ENCODE peak calls at places on chromosomes 1 and 21, in six cellular contexts. One of them, this sample, is unnamed.

GRCh38 chr1:9294440-9294773 is 1.7 kb downstream of the SPSB1 start:
- DNase-seq in mammary epithelial cell: peak; percentile 89
- DNase-seq in epithelial cell of esophagus: peak; percentile 84
- DNase-seq in BE2C: no peak
- DNase-seq in aorta: peak; percentile 75
- DNase-seq in fibroblast of mammary gland: peak; percentile 93
- DNase-seq in this sample: no peak

GRCh38 chr21:38921511-38922215 is 115.9 kb downstream of the ETS2 start:
- DNase-seq in mammary epithelial cell: no peak
- DNase-seq in epithelial cell of esophagus: no peak
- DNase-seq in BE2C: no peak
- DNase-seq in aorta: no peak
- DNase-seq in fibroblast of mammary gland: peak; percentile 73
- DNase-seq in this sample: no peak

GRCh38 chr1:108704501-108704900 is 8.2 kb upstream of the FNDC7 start:
- DNase-seq in mammary epithelial cell: peak; percentile 76
- DNase-seq in epithelial cell of esophagus: peak; percentile 82
- DNase-seq in BE2C: no peak
- DNase-seq in aorta: no peak
- DNase-seq in fibroblast of mammary gland: peak; percentile 86
- DNase-seq in this sample: peak; percentile 28

GRCh38 chr1:220808501-220809186 is 21.9 kb downstream of the MTARC1 start:
- DNase-seq in mammary epithelial cell: peak; percentile 81
- DNase-seq in epithelial cell of esophagus: peak; percentile 18
- DNase-seq in BE2C: no peak
- DNase-seq in aorta: no peak
- DNase-seq in fibroblast of mammary gland: no peak
- DNase-seq in this sample: no peak

GRCh38 chr21:32137266-32137665 is 141.6 kb downstream of the MIS18A start:
- DNase-seq in mammary epithelial cell: no peak
- DNase-seq in epithelial cell of esophagus: no peak
- DNase-seq in BE2C: no peak
- DNase-seq in aorta: no peak
- DNase-seq in fibroblast of mammary gland: no peak
- DNase-seq in this sample: no peak

GRCh38 chr1:22712502-22713271 is 2.0 kb downstream of the EPHB2 start:
- DNase-seq in mammary epithelial cell: no peak
- DNase-seq in epithelial cell of esophagus: peak; percentile 27
- DNase-seq in BE2C: no peak
- DNase-seq in aorta: no peak
- DNase-seq in fibroblast of mammary gland: peak; percentile 57
- DNase-seq in this sample: no peak

GRCh38 chr1:151043163-151043562 is 4.4 kb upstream of the C1orf56 start:
- DNase-seq in mammary epithelial cell: no peak
- DNase-seq in epithelial cell of esophagus: no peak
- DNase-seq in BE2C: no peak
- DNase-seq in aorta: no peak
- DNase-seq in fibroblast of mammary gland: no peak
- DNase-seq in this sample: no peak

GRCh38 chr1:199279107-199279506 is 640.3 kb downstream of the PTPRC start:
- DNase-seq in mammary epithelial cell: peak; percentile 20
- DNase-seq in epithelial cell of esophagus: peak; percentile 51
- DNase-seq in BE2C: no peak
- DNase-seq in aorta: no peak
- DNase-seq in fibroblast of mammary gland: peak; percentile 23
- DNase-seq in this sample: no peak

GRCh38 chr1:184559117-184559713 is 172.4 kb downstream of the C1orf21 start:
- DNase-seq in mammary epithelial cell: no peak
- DNase-seq in epithelial cell of esophagus: no peak
- DNase-seq in BE2C: no peak
- DNase-seq in aorta: no peak
- DNase-seq in fibroblast of mammary gland: no peak
- DNase-seq in this sample: no peak

GRCh38 chr1:109187127-109187526 is 26.6 kb upstream of the SARS1 start:
- DNase-seq in mammary epithelial cell: no peak
- DNase-seq in epithelial cell of esophagus: no peak
- DNase-seq in BE2C: no peak
- DNase-seq in aorta: no peak
- DNase-seq in fibroblast of mammary gland: no peak
- DNase-seq in this sample: no peak

GRCh38 chr1:21573971-21574458 is 64.8 kb downstream of the ALPL start:
- DNase-seq in mammary epithelial cell: peak; percentile 72
- DNase-seq in epithelial cell of esophagus: peak; percentile 82
- DNase-seq in BE2C: peak; percentile 70
- DNase-seq in aorta: peak; percentile 87
- DNase-seq in fibroblast of mammary gland: peak; percentile 83
- DNase-seq in this sample: no peak

GRCh38 chr1:244730153-244730933 is 77.4 kb downstream of the DESI2 start:
- DNase-seq in mammary epithelial cell: peak; percentile 23
- DNase-seq in epithelial cell of esophagus: peak; percentile 37
- DNase-seq in BE2C: no peak
- DNase-seq in aorta: peak; percentile 81
- DNase-seq in fibroblast of mammary gland: peak; percentile 46
- DNase-seq in this sample: no peak

GRCh38 chr1:202961220-202961880 is 3.2 kb upstream of the ADIPOR1 start:
- DNase-seq in mammary epithelial cell: no peak
- DNase-seq in epithelial cell of esophagus: no peak
- DNase-seq in BE2C: no peak
- DNase-seq in aorta: no peak
- DNase-seq in fibroblast of mammary gland: no peak
- DNase-seq in this sample: no peak

GRCh38 chr21:17679002-17679600 is 66.4 kb upstream of the BTG3 start:
- DNase-seq in mammary epithelial cell: peak; percentile 43
- DNase-seq in epithelial cell of esophagus: peak; percentile 82
- DNase-seq in BE2C: peak; percentile 21
- DNase-seq in aorta: no peak
- DNase-seq in fibroblast of mammary gland: peak; percentile 76
- DNase-seq in this sample: peak; percentile 54

GRCh38 chr1:245031041-245031440 is 123.7 kb upstream of the KIF26B start:
- DNase-seq in mammary epithelial cell: no peak
- DNase-seq in epithelial cell of esophagus: no peak
- DNase-seq in BE2C: no peak
- DNase-seq in aorta: no peak
- DNase-seq in fibroblast of mammary gland: peak; percentile 11
- DNase-seq in this sample: no peak

GRCh38 chr1:39776886-39777683 is 5.9 kb upstream of the OXCT2 start:
- DNase-seq in mammary epithelial cell: no peak
- DNase-seq in epithelial cell of esophagus: peak; percentile 15
- DNase-seq in BE2C: no peak
- DNase-seq in aorta: peak; percentile 49
- DNase-seq in fibroblast of mammary gland: no peak
- DNase-seq in this sample: no peak

GRCh38 chr1:39779137-39779536 is 8.0 kb upstream of the OXCT2 start:
- DNase-seq in mammary epithelial cell: no peak
- DNase-seq in epithelial cell of esophagus: no peak
- DNase-seq in BE2C: no peak
- DNase-seq in aorta: peak; percentile 67
- DNase-seq in fibroblast of mammary gland: no peak
- DNase-seq in this sample: no peak

GRCh38 chr1:39779821-39780220 is 8.7 kb upstream of the OXCT2 start:
- DNase-seq in mammary epithelial cell: no peak
- DNase-seq in epithelial cell of esophagus: no peak
- DNase-seq in BE2C: no peak
- DNase-seq in aorta: peak; percentile 23
- DNase-seq in fibroblast of mammary gland: no peak
- DNase-seq in this sample: no peak

GRCh38 chr1:39781349-39781715 is 7.3 kb downstream of the BMP8B start:
- DNase-seq in mammary epithelial cell: no peak
- DNase-seq in epithelial cell of esophagus: no peak
- DNase-seq in BE2C: no peak
- DNase-seq in aorta: no peak
- DNase-seq in fibroblast of mammary gland: no peak
- DNase-seq in this sample: no peak

GRCh38 chr1:39776400-39776713 is 5.2 kb upstream of the OXCT2 start:
- DNase-seq in mammary epithelial cell: no peak
- DNase-seq in epithelial cell of esophagus: no peak
- DNase-seq in BE2C: no peak
- DNase-seq in aorta: peak; percentile 47
- DNase-seq in fibroblast of mammary gland: no peak
- DNase-seq in this sample: no peak
- H3K4me3 ChIP-seq in mammary epithelial cell: no peak overlapping the region
- H3K4me3 ChIP-seq in epithelial cell of esophagus: no peak overlapping the region
- H3K4me3 ChIP-seq in BE2C: no peak overlapping the region
- H3K4me3 ChIP-seq in aorta: no peak overlapping the region
- H3K4me3 ChIP-seq in fibroblast of mammary gland: no peak overlapping the region
- H3K4me3 ChIP-seq in this sample: no peak overlapping the region

GRCh38 chr1:101298663-101299062 is 61.8 kb downstream of the S1PR1 start:
- DNase-seq in mammary epithelial cell: no peak
- DNase-seq in epithelial cell of esophagus: no peak
- DNase-seq in BE2C: no peak
- DNase-seq in aorta: no peak
- DNase-seq in fibroblast of mammary gland: no peak
- DNase-seq in this sample: no peak
- H3K4me3 ChIP-seq in mammary epithelial cell: no peak overlapping the region
- H3K4me3 ChIP-seq in epithelial cell of esophagus: no peak overlapping the region
- H3K4me3 ChIP-seq in BE2C: no peak overlapping the region
- H3K4me3 ChIP-seq in aorta: no peak overlapping the region
- H3K4me3 ChIP-seq in fibroblast of mammary gland: no peak overlapping the region
- H3K4me3 ChIP-seq in this sample: no peak overlapping the region

GRCh38 chr1:28298438-28298837 is 30.4 kb upstream of the MED18 start:
- DNase-seq in mammary epithelial cell: no peak
- DNase-seq in epithelial cell of esophagus: no peak
- DNase-seq in BE2C: no peak
- DNase-seq in aorta: no peak
- DNase-seq in fibroblast of mammary gland: no peak
- DNase-seq in this sample: no peak

GRCh38 chr1:28297826-28298225 is 31.0 kb upstream of the MED18 start:
- DNase-seq in mammary epithelial cell: no peak
- DNase-seq in epithelial cell of esophagus: no peak
- DNase-seq in BE2C: no peak
- DNase-seq in aorta: no peak
- DNase-seq in fibroblast of mammary gland: no peak
- DNase-seq in this sample: no peak

GRCh38 chr1:28291711-28292110 is 32.4 kb downstream of the SESN2 start:
- DNase-seq in mammary epithelial cell: no peak
- DNase-seq in epithelial cell of esophagus: no peak
- DNase-seq in BE2C: no peak
- DNase-seq in aorta: no peak
- DNase-seq in fibroblast of mammary gland: no peak
- DNase-seq in this sample: no peak

GRCh38 chr1:28295936-28296335 is 32.9 kb upstream of the MED18 start:
- DNase-seq in mammary epithelial cell: no peak
- DNase-seq in epithelial cell of esophagus: no peak
- DNase-seq in BE2C: no peak
- DNase-seq in aorta: no peak
- DNase-seq in fibroblast of mammary gland: no peak
- DNase-seq in this sample: no peak

DNA sequence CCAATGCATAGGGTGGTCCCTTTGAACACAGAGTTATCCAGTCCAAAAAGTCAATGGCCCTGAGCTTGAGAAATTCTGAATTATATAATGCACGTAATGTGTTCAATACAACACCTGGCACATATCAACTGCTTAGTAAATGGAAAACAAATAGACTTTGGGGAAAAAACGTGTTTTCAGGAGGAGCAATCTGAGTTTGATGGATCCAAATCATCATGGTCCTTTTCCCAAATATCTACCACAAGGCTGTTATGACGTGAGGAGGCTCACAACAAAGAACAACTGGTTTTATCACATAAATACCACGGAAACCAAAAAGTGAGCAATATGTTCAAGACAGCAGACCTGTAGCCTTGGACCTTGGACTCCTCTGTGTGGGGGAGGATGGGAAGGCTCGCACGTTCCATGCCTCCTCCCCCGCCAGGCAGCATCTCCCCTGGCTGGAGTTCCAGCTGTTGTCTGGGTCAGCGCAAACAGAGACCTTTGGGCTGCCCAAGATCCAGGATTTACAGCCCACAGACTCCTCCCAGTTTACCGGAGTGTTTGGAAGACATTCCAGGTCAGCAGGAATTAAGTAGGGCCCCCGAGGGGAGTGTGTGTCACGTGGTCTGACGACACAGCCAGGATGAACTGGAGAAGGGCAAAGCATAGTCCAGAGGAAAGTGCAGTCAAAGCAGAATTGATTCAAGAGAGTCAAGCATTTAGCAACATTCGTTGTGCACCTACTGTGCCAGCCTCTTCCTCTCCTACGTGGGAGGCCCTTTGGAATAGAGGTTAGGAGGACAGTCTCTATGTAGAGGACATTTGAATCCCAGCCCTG is 32.2 kb upstream of the MED18 start:
- DNase-seq in mammary epithelial cell: no peak
- DNase-seq in epithelial cell of esophagus: peak; percentile 21
- DNase-seq in BE2C: peak; percentile 19
- DNase-seq in aorta: no peak
- DNase-seq in fibroblast of mammary gland: peak; percentile 38
- DNase-seq in this sample: no peak
- H3K4me3 ChIP-seq in mammary epithelial cell: no peak overlapping the region
- H3K4me3 ChIP-seq in epithelial cell of esophagus: no peak overlapping the region
- H3K4me3 ChIP-seq in BE2C: peak overlapping the region; percentile 26
- H3K4me3 ChIP-seq in aorta: no peak overlapping the region
- H3K4me3 ChIP-seq in fibroblast of mammary gland: peak overlapping the region; percentile 12
- H3K4me3 ChIP-seq in this sample: no peak overlapping the region

DNA sequence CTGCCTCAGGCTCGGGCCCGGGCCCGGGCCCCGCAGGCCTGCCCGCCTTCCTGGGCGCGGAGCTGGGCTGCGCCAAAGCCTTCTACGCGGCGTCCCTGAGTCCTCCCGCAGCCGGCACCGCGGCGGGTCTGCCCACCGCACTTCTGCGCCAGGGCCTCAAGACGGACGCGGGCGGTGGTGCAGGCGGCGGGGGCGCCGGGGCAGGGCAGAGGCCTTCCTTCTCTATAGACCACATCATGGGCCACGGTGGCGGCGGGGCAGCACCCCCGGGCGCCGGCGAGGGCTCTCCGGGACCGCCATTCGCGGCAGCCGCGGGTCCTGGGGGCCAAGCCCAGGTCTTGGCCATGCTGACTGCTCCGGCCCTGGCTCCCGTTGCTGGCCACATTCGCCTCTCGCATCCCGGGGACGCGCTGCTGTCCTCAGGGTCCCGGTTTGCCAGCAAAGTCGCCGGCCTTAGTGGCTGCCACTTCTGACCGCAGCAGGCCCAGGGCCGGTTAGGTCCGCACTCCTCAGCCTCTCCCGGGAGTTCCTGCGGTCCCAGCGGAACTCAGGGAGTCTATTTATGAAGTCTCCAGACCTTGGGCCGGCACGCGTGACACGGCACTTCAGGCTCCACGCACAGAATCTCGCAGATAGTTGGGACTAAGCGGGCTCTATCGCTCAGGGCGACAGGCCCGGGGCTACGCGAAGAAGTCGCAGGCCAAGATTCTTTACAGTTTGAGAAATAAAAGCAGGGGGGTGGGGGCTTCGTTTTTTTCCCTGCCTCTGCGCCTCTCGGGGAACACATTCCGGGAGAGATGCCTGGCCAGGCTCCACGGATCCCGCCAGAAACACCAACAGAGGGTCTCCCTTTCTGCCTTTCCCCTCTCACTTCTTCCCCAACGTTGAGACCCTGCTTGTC is 1.6 kb downstream of the FOXD2 start:
- DNase-seq in mammary epithelial cell: no peak
- DNase-seq in epithelial cell of esophagus: no peak
- DNase-seq in BE2C: no peak
- DNase-seq in aorta: peak; percentile 79
- DNase-seq in fibroblast of mammary gland: no peak
- DNase-seq in this sample: no peak
- H3K4me3 ChIP-seq in mammary epithelial cell: no peak overlapping the region
- H3K4me3 ChIP-seq in epithelial cell of esophagus: no peak overlapping the region
- H3K4me3 ChIP-seq in BE2C: no peak overlapping the region
- H3K4me3 ChIP-seq in aorta: no peak overlapping the region
- H3K4me3 ChIP-seq in fibroblast of mammary gland: no peak overlapping the region
- H3K4me3 ChIP-seq in this sample: no peak overlapping the region